ENCODE peak calls at places on chromosome X, in eight cellular contexts. One of them, this sample, is unnamed.

GRCh38 chrX:38768079-38768478 is 33.2 kb upstream of the MID1IP1 start:
- DNase-seq in endothelial cell of umbilical vein: peak; percentile 15
- DNase-seq in RWPE1: peak; percentile 13
- DNase-seq in stimulated activated CD4-positive, alpha-beta T cell treated with anti-CD3 and anti-CD28 coated beads, Interleukin-2, amount 100 ng/mL, for 48 hours: no peak
- DNase-seq in T-helper 1 cell: no peak
- DNase-seq in SK-N-SH: peak; percentile 19
- DNase-seq in mucosa of descending colon: no peak
- DNase-seq in stimulated activated CD8-positive, alpha-beta memory T cell treated with anti-CD3 and anti-CD28 coated beads, Interleukin-15, amount 100 ng/mL, for 4 hours: no peak
- DNase-seq in this sample: no peak

GRCh38 chrX:134604701-134605271 is 53.5 kb downstream of the PLAC1 start:
- DNase-seq in endothelial cell of umbilical vein: peak; percentile 17
- DNase-seq in RWPE1: peak; percentile 9
- DNase-seq in stimulated activated CD4-positive, alpha-beta T cell treated with anti-CD3 and anti-CD28 coated beads, Interleukin-2, amount 100 ng/mL, for 48 hours: no peak
- DNase-seq in T-helper 1 cell: no peak
- DNase-seq in SK-N-SH: no peak
- DNase-seq in mucosa of descending colon: no peak
- DNase-seq in stimulated activated CD8-positive, alpha-beta memory T cell treated with anti-CD3 and anti-CD28 coated beads, Interleukin-15, amount 100 ng/mL, for 4 hours: no peak
- DNase-seq in this sample: no peak

GRCh38 chrX:132488819-132489255 is at the start of gene MBNL3:
- DNase-seq in endothelial cell of umbilical vein: peak; percentile 43
- DNase-seq in RWPE1: no peak
- DNase-seq in stimulated activated CD4-positive, alpha-beta T cell treated with anti-CD3 and anti-CD28 coated beads, Interleukin-2, amount 100 ng/mL, for 48 hours: peak; percentile 38
- DNase-seq in T-helper 1 cell: peak; percentile 61
- DNase-seq in SK-N-SH: peak; percentile 52
- DNase-seq in mucosa of descending colon: peak; percentile 83
- DNase-seq in stimulated activated CD8-positive, alpha-beta memory T cell treated with anti-CD3 and anti-CD28 coated beads, Interleukin-15, amount 100 ng/mL, for 4 hours: peak; percentile 36
- DNase-seq in this sample: peak; percentile 64

GRCh38 chrX:106585478-106585877 is 26.3 kb upstream of the RADX start:
- DNase-seq in endothelial cell of umbilical vein: no peak
- DNase-seq in RWPE1: no peak
- DNase-seq in stimulated activated CD4-positive, alpha-beta T cell treated with anti-CD3 and anti-CD28 coated beads, Interleukin-2, amount 100 ng/mL, for 48 hours: no peak
- DNase-seq in T-helper 1 cell: no peak
- DNase-seq in SK-N-SH: no peak
- DNase-seq in mucosa of descending colon: no peak
- DNase-seq in stimulated activated CD8-positive, alpha-beta memory T cell treated with anti-CD3 and anti-CD28 coated beads, Interleukin-15, amount 100 ng/mL, for 4 hours: no peak
- DNase-seq in this sample: no peak

GRCh38 chrX:94695910-94696309 is 1021.9 kb downstream of the FAM133A start:
- DNase-seq in endothelial cell of umbilical vein: no peak
- DNase-seq in RWPE1: no peak
- DNase-seq in stimulated activated CD4-positive, alpha-beta T cell treated with anti-CD3 and anti-CD28 coated beads, Interleukin-2, amount 100 ng/mL, for 48 hours: no peak
- DNase-seq in T-helper 1 cell: no peak
- DNase-seq in SK-N-SH: no peak
- DNase-seq in mucosa of descending colon: no peak
- DNase-seq in stimulated activated CD8-positive, alpha-beta memory T cell treated with anti-CD3 and anti-CD28 coated beads, Interleukin-15, amount 100 ng/mL, for 4 hours: no peak
- DNase-seq in this sample: no peak

GRCh38 chrX:123475068-123475724 is 257.7 kb downstream of the THOC2 start:
- DNase-seq in endothelial cell of umbilical vein: no peak
- DNase-seq in RWPE1: no peak
- DNase-seq in stimulated activated CD4-positive, alpha-beta T cell treated with anti-CD3 and anti-CD28 coated beads, Interleukin-2, amount 100 ng/mL, for 48 hours: no peak
- DNase-seq in T-helper 1 cell: no peak
- DNase-seq in SK-N-SH: no peak
- DNase-seq in mucosa of descending colon: no peak
- DNase-seq in stimulated activated CD8-positive, alpha-beta memory T cell treated with anti-CD3 and anti-CD28 coated beads, Interleukin-15, amount 100 ng/mL, for 4 hours: no peak
- DNase-seq in this sample: no peak

GRCh38 chrX:23478561-23478960 is 143.9 kb downstream of the PTCHD1 start:
- DNase-seq in endothelial cell of umbilical vein: no peak
- DNase-seq in RWPE1: peak; percentile 1
- DNase-seq in stimulated activated CD4-positive, alpha-beta T cell treated with anti-CD3 and anti-CD28 coated beads, Interleukin-2, amount 100 ng/mL, for 48 hours: no peak
- DNase-seq in T-helper 1 cell: no peak
- DNase-seq in SK-N-SH: no peak
- DNase-seq in mucosa of descending colon: no peak
- DNase-seq in stimulated activated CD8-positive, alpha-beta memory T cell treated with anti-CD3 and anti-CD28 coated beads, Interleukin-15, amount 100 ng/mL, for 4 hours: no peak
- DNase-seq in this sample: no peak

GRCh38 chrX:915427-916234 is 285.0 kb downstream of the SHOX start:
- DNase-seq in endothelial cell of umbilical vein: no peak
- DNase-seq in RWPE1: no peak
- DNase-seq in stimulated activated CD4-positive, alpha-beta T cell treated with anti-CD3 and anti-CD28 coated beads, Interleukin-2, amount 100 ng/mL, for 48 hours: peak; percentile 7
- DNase-seq in T-helper 1 cell: no peak
- DNase-seq in SK-N-SH: no peak
- DNase-seq in mucosa of descending colon: no peak
- DNase-seq in stimulated activated CD8-positive, alpha-beta memory T cell treated with anti-CD3 and anti-CD28 coated beads, Interleukin-15, amount 100 ng/mL, for 4 hours: no peak
- DNase-seq in this sample: no peak

GRCh38 chrX:30618160-30618765 is 35.0 kb upstream of the GK start:
- DNase-seq in endothelial cell of umbilical vein: no peak
- DNase-seq in RWPE1: no peak
- DNase-seq in stimulated activated CD4-positive, alpha-beta T cell treated with anti-CD3 and anti-CD28 coated beads, Interleukin-2, amount 100 ng/mL, for 48 hours: no peak
- DNase-seq in T-helper 1 cell: no peak
- DNase-seq in SK-N-SH: no peak
- DNase-seq in mucosa of descending colon: no peak
- DNase-seq in stimulated activated CD8-positive, alpha-beta memory T cell treated with anti-CD3 and anti-CD28 coated beads, Interleukin-15, amount 100 ng/mL, for 4 hours: no peak
- DNase-seq in this sample: peak; percentile 53

GRCh38 chrX:7330971-7331746 is 183.2 kb upstream of the PUDP start:
- DNase-seq in endothelial cell of umbilical vein: no peak
- DNase-seq in RWPE1: no peak
- DNase-seq in stimulated activated CD4-positive, alpha-beta T cell treated with anti-CD3 and anti-CD28 coated beads, Interleukin-2, amount 100 ng/mL, for 48 hours: no peak
- DNase-seq in T-helper 1 cell: no peak
- DNase-seq in SK-N-SH: no peak
- DNase-seq in mucosa of descending colon: no peak
- DNase-seq in stimulated activated CD8-positive, alpha-beta memory T cell treated with anti-CD3 and anti-CD28 coated beads, Interleukin-15, amount 100 ng/mL, for 4 hours: no peak
- DNase-seq in this sample: no peak

This sample was measured in right lobe of liver.